ENCODE peak calls at places on chromosomes 2 and 18, in seven cellular contexts. O, P, F, S, V, A and R are unnamed samples.

GRCh38 chr2:105438104-105438929 is 39.5 kb upstream of the FHL2 start:
- DNase-seq in P (no peak), A (peak; percentile 84), F (peak; percentile 22), V (no peak), S (no peak), O (no peak), R (no peak)

GRCh38 chr2:201502713-201503112 is 51.2 kb downstream of the STRADB start:
- DNase-seq in S (no peak), O (no peak), V (no peak), F (no peak), P (no peak), A (no peak), R (peak; percentile 3)

GRCh38 chr2:238750212-238750904 is 97.5 kb upstream of the TWIST2 start:
- DNase-seq in S (no peak), O (no peak), F (no peak), V (no peak), P (no peak), A (no peak), R (no peak)

GRCh38 chr2:10900216-10901109 is 11.3 kb upstream of the KCNF1 start:
- DNase-seq in A (no peak), P (no peak), F (no peak), S (no peak), V (no peak), O (peak; percentile 46), R (no peak)

GRCh38 chr2:216404010-216404618 is 8.2 kb upstream of the SMARCAL1 start:
- DNase-seq in O (peak; percentile 54), V (peak; percentile 47), S (no peak), A (no peak), F (peak; percentile 42), P (peak; percentile 32), R (peak; percentile 33)

GRCh38 chr18:32770651-32771168 is 2.1 kb downstream of the KLHL14 start:
- DNase-seq in F (no peak), V (no peak), O (no peak), P (no peak), A (no peak), S (no peak), R (no peak)

GRCh38 chr2:19021100-19021476 is 337.3 kb downstream of the OSR1 start:
- DNase-seq in V (peak; percentile 93), A (no peak), S (no peak), O (peak; percentile 81), F (no peak), P (peak; percentile 93), R (peak; percentile 89)

GRCh38 chr2:131673400-131674173 is 145.9 kb downstream of the CCDC74A start:
- DNase-seq in A (peak; percentile 83), F (peak; percentile 84), V (peak; percentile 57), S (peak; percentile 93), O (peak; percentile 68), P (peak; percentile 54), R (peak; percentile 57)

GRCh38 chr2:181656450-181657261 is at the start of gene CERKL:
- DNase-seq in F (peak; percentile 52), A (no peak), V (peak; percentile 6), P (no peak), S (peak; percentile 81), O (peak; percentile 31), R (peak; percentile 27)

GRCh38 chr18:52451851-52452250 is 111.9 kb downstream of the DCC start:
- DNase-seq in V (no peak), A (no peak), F (no peak), P (no peak), S (no peak), O (no peak), R (no peak)

GRCh38 chr2:135984199-135985017 is 1.0 kb downstream of the DARS1 start:
- DNase-seq in P (no peak), O (no peak), F (no peak), V (no peak), S (no peak), A (no peak), R (no peak)

GRCh38 chr18:13300796-13301195 is 82.2 kb downstream of the LDLRAD4 start:
- DNase-seq in V (no peak), P (no peak), O (no peak), F (no peak), A (no peak), S (no peak), R (no peak)
- H3K4me3 ChIP-seq in V (no peak overlapping the region), P (no peak overlapping the region), O (no peak overlapping the region), F (no peak overlapping the region), A (no peak overlapping the region), S (no peak overlapping the region), R (no peak overlapping the region)

DNA sequence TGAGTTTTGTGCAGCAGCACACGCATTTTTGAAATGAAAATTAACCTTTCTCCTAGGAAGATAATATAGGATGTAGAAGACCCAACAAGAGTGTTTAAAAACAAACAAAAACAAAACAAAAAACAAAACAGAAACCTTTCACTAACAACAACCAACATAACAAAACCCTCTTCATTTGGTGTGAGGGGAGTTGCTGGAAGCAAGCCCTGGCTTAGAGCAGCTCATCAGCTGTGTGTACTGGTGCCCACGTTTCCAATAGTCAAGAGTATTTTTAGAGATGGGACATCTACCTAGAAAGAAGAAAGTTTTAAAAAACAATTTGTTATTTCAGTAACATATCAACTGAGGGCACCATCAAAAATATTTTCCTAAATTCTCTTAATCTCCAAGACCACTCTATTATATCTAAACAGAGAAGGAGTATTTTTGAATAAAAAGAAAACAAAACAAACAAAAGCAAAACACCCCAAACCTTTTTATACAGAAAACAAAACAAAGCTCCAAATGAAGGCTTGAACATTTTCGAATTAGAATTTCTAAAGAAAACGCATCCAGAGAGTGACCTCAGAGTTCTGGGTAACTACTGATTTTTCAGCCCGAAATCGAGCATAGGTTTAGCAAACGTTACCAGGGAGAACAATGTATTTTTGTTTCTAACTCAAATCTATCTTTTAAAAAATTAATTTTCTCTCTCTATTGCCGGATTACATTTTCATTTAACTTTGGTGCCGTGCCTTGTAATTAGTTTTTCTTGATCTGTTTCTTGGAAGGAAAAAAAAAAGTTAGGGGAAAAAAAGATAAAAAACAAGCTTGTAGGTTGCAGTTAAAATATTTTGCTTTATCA is 134.6 kb downstream of the INSIG2 start:
- DNase-seq in F (no peak), O (no peak), A (no peak), S (no peak), P (no peak), V (no peak), R (no peak)
- H3K4me3 ChIP-seq in F (no peak overlapping the region), O (no peak overlapping the region), A (no peak overlapping the region), S (no peak overlapping the region), P (no peak overlapping the region), V (peak overlapping the region; percentile 55), R (peak overlapping the region; percentile 29)

GRCh38 chr18:57951110-57951796 is 92.8 kb upstream of the NEDD4L start:
- DNase-seq in F (no peak), A (no peak), O (peak; percentile 76), S (no peak), P (no peak), V (no peak), R (no peak)
- H3K4me3 ChIP-seq in F (no peak overlapping the region), A (no peak overlapping the region), O (no peak overlapping the region), S (no peak overlapping the region), P (no peak overlapping the region), V (no peak overlapping the region), R (no peak overlapping the region)

GRCh38 chr18:34838669-34839068 is 128.6 kb downstream of the DTNA start:
- DNase-seq in O (no peak), S (no peak), A (no peak), V (no peak), P (no peak), F (no peak), R (no peak)
- H3K4me3 ChIP-seq in O (no peak overlapping the region), S (no peak overlapping the region), A (no peak overlapping the region), V (no peak overlapping the region), P (no peak overlapping the region), F (no peak overlapping the region), R (no peak overlapping the region)

GRCh38 chr2:120558892-120559291 is 176.8 kb upstream of the GLI2 start:
- DNase-seq in V (no peak), S (peak; percentile 14), F (no peak), P (no peak), O (no peak), A (no peak), R (no peak)
- H3K4me3 ChIP-seq in V (no peak overlapping the region), S (no peak overlapping the region), F (no peak overlapping the region), P (no peak overlapping the region), O (no peak overlapping the region), A (no peak overlapping the region), R (no peak overlapping the region)

DNA sequence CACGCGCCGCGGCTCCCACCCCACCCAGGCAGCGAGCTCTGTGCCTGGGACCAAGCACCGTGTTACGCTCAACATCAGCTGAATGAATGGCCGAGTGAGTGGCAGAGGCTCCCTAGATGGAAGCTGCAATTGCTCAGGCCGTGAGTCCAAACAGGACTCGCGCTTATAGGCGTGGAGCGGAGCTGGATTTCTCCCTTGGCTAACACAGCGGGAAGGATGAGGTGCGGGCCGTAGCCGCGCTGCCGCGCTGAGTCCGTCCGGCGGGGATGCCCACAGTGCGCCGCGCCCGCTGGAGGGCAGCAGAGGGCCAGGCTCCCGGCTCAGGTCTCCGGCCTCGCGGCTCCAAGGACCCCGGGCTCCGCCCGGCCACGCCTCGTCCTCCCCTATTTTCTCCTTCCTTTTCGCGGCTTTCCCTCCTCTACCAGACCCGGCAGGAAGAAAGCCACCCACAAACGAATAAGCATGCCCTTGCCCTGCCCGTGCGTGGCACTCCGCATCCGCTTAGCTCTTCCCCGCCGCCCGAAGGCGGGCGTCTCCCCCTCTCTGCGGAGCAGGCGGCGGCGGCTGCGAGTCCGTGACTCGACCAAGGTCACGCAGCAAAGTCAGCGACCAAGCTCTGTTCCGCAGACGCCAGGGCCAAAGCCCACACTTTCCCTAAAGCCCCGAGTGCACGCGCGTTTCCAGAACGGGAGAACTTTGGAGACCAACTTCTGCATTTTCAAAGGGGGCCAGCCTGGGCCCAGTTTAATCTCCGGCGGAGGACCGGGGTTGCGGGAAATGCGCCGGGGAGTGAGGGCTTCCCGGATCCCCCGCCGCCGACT is 48.5 kb downstream of the KCNIP3 start:
- DNase-seq in O (peak; percentile 70), P (peak; percentile 62), A (peak; percentile 95), V (peak; percentile 83), F (peak; percentile 81), S (peak; percentile 97), R (peak; percentile 83)
- H3K4me3 ChIP-seq in O (peak overlapping the region; percentile 56), P (peak overlapping the region; percentile 58), A (peak overlapping the region; percentile 69), V (peak overlapping the region; percentile 73), F (peak overlapping the region; percentile 26), S (peak overlapping the region; percentile 82), R (peak overlapping the region; percentile 48)

DNA sequence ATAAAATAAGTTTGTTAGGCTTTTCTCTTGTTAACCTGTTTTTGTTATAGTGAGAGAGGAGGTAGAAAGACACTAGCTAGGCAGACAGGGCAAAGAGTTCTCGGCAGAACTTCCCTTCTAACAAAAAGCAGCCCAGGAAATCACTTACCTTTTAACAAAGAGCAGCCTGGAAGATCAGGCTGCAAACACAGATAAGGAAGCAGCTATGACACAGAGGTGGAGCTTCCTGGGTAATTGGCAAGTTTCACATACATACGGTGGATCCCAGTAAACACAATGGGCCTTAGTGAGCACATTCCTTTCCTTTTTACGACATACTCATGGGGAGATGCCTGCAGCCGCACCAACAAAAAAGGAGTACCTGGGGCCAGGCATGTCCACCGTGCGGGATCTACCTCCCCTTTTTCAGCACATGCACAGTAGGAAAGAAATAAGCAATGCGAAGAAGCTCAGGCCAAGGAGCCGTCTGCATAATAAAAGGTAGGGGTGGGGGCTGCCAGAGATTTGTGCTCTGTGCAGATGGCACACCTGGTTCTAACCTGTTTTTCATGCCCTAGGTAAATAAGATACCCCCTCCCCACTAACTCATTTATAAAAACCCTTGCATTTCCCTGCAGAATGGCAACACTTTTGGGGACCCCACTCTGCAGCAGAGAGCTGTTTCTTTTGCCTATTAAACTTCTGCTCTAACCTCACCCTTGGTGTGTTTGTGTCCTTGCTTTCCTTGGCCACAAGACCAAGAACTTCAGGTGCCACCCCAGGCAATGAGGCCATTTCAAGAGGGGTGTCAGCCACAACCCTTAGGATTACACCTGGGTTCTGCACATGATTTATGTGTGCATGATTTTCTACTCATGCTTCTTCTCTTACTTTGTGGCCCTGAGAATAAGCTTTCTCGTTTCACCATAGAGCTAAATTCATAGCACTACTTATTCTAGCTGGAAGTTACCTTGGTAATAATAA is 26.5 kb downstream of the MDH1 start:
- DNase-seq in P (peak; percentile 41), S (no peak), O (peak; percentile 86), A (no peak), F (no peak), V (peak; percentile 44), R (peak; percentile 2)
- H3K4me3 ChIP-seq in P (no peak overlapping the region), S (no peak overlapping the region), O (no peak overlapping the region), A (no peak overlapping the region), F (no peak overlapping the region), V (no peak overlapping the region), R (no peak overlapping the region)